ENCODE peak calls at places on chromosomes 6 and 20, in four cellular contexts. One of them, this sample, is unnamed.

GRCh38 chr20:9517297-9518134 is 3.1 kb downstream of the LAMP5 start:
- DNase-seq in NCI-H1694: no peak
- DNase-seq in hepatocyte: no peak
- DNase-seq in iris pigment epithelial cell: no peak
- DNase-seq in this sample: no peak

GRCh38 chr6:79544299-79544927 is 7.2 kb upstream of the LCA5 start:
- DNase-seq in NCI-H1694: peak; percentile 14
- DNase-seq in hepatocyte: no peak
- DNase-seq in iris pigment epithelial cell: peak; percentile 88
- DNase-seq in this sample: peak; percentile 14

GRCh38 chr20:61166324-61166723 is 85.7 kb upstream of the CDH4 start:
- DNase-seq in NCI-H1694: no peak
- DNase-seq in hepatocyte: no peak
- DNase-seq in iris pigment epithelial cell: peak; percentile 39
- DNase-seq in this sample: no peak

GRCh38 chr6:92962846-92963245 is 456.5 kb downstream of the EPHA7 start:
- DNase-seq in NCI-H1694: no peak
- DNase-seq in hepatocyte: no peak
- DNase-seq in iris pigment epithelial cell: no peak
- DNase-seq in this sample: no peak

GRCh38 chr6:106716966-106717365 is 87.6 kb downstream of the QRSL1 start:
- DNase-seq in NCI-H1694: no peak
- DNase-seq in hepatocyte: no peak
- DNase-seq in iris pigment epithelial cell: no peak
- DNase-seq in this sample: no peak

GRCh38 chr6:133646021-133646682 is 242.8 kb upstream of the TCF21 start:
- DNase-seq in NCI-H1694: no peak
- DNase-seq in hepatocyte: no peak
- DNase-seq in iris pigment epithelial cell: peak; percentile 81
- DNase-seq in this sample: no peak

GRCh38 chr20:45445805-45446562 is 23.6 kb upstream of the WFDC2 start:
- DNase-seq in NCI-H1694: no peak
- DNase-seq in hepatocyte: no peak
- DNase-seq in iris pigment epithelial cell: peak; percentile 17
- DNase-seq in this sample: peak; percentile 1

GRCh38 chr6:10626154-10626741 is 68.2 kb downstream of the C6orf52 start:
- DNase-seq in NCI-H1694: no peak
- DNase-seq in hepatocyte: peak; percentile 33
- DNase-seq in iris pigment epithelial cell: no peak
- DNase-seq in this sample: no peak

GRCh38 chr20:57212890-57213276 is 53.6 kb downstream of the BMP7 start:
- DNase-seq in NCI-H1694: no peak
- DNase-seq in hepatocyte: no peak
- DNase-seq in iris pigment epithelial cell: no peak
- DNase-seq in this sample: no peak

GRCh38 chr6:39553029-39553428 is 172.2 kb downstream of the KIF6 start:
- DNase-seq in NCI-H1694: no peak
- DNase-seq in hepatocyte: no peak
- DNase-seq in iris pigment epithelial cell: no peak
- DNase-seq in this sample: no peak

GRCh38 chr6:164167873-164168405 is 753.4 kb downstream of the QKI start:
- DNase-seq in NCI-H1694: no peak
- DNase-seq in hepatocyte: no peak
- DNase-seq in iris pigment epithelial cell: no peak
- DNase-seq in this sample: no peak

GRCh38 chr20:4135385-4136077 is 120.2 kb upstream of the RNF24 start:
- DNase-seq in NCI-H1694: no peak
- DNase-seq in hepatocyte: peak; percentile 91
- DNase-seq in iris pigment epithelial cell: peak; percentile 98
- DNase-seq in this sample: no peak

GRCh38 chr6:160461641-160462040 is 113.5 kb downstream of the SLC22A3 start:
- DNase-seq in NCI-H1694: no peak
- DNase-seq in hepatocyte: no peak
- DNase-seq in iris pigment epithelial cell: peak; percentile 42
- DNase-seq in this sample: no peak